ENCODE peak calls at places on chromosome X, in five cellular contexts. S is midbrain, O is HFFc6, I is fibroblast of mammary gland, A is GM23248. M is an unnamed sample.

GRCh38 chrX:2176274-2176673 is 324.5 kb downstream of the DHRSX start:
- DNase-seq in S (no peak), O (no peak), I (no peak), A (no peak), M (no peak)

GRCh38 chrX:44227981-44228380 is 115.5 kb downstream of the EFHC2 start:
- DNase-seq in S (no peak), O (no peak), I (no peak), A (peak), M (no peak)

GRCh38 chrX:39125834-39126233 is 324.6 kb downstream of the MID1IP1 start:
- DNase-seq in S (no peak), O (no peak), I (no peak), A (no peak), M (no peak)

GRCh38 chrX:38352362-38352761 is at the start of gene OTC:
- DNase-seq in S (no peak), O (no peak), I (no peak), A (no peak), M (no peak)

GRCh38 chrX:153494541-153495361 is at the start of gene BGN:
- DNase-seq in S (no peak), O (peak), I (peak), A (peak), M (no peak)

GRCh38 chrX:111869639-111870034 is 6.3 kb upstream of the TRPC5OS start:
- DNase-seq in S (peak), O (peak), I (peak), A (peak), M (no peak)

GRCh38 chrX:150958177-150958576 is 25.0 kb upstream of the HMGB3 start:
- DNase-seq in S (peak), O (no peak), I (no peak), A (no peak), M (no peak)

GRCh38 chrX:80578518-80579105 is 158.4 kb downstream of the TENT5D start:
- DNase-seq in S (peak), O (peak), I (peak), A (peak), M (peak)

GRCh38 chrX:20522420-20522819 is 255.7 kb upstream of the RPS6KA3 start:
- DNase-seq in S (no peak), O (no peak), I (no peak), A (no peak), M (no peak)

GRCh38 chrX:103878466-103879151 is 46.6 kb upstream of the RAB9B start:
- DNase-seq in S (no peak), O (peak), I (peak), A (peak), M (no peak)

GRCh38 chrX:138487866-138488265 is 223.7 kb downstream of the FGF13 start:
- DNase-seq in S (no peak), O (no peak), I (no peak), A (no peak), M (no peak)

GRCh38 chrX:115147220-115147619 is 42.0 kb upstream of the RBMXL3 start:
- DNase-seq in S (peak), O (no peak), I (peak), A (peak), M (no peak)

GRCh38 chrX:104310657-104311056 is 55.9 kb upstream of the ESX1 start:
- DNase-seq in S (no peak), O (no peak), I (peak), A (no peak), M (no peak)

GRCh38 chrX:45628041-45628440 is 427.4 kb upstream of the DIPK2B start:
- DNase-seq in S (no peak), O (no peak), I (peak), A (peak), M (no peak)

GRCh38 chrX:115689931-115690330 is 129.0 kb downstream of the PLS3 start:
- DNase-seq in S (no peak), O (peak), I (peak), A (peak), M (no peak)

GRCh38 chrX:41406211-41406610 is 40.9 kb upstream of the NYX start:
- DNase-seq in S (no peak), O (peak), I (peak), A (peak), M (no peak)

GRCh38 chrX:155005190-155005589 is 17.3 kb downstream of the F8 start:
- DNase-seq in S (no peak), O (no peak), I (no peak), A (no peak), M (no peak)

GRCh38 chrX:39367429-39367828 is 566.2 kb downstream of the MID1IP1 start:
- DNase-seq in S (no peak), O (no peak), I (no peak), A (no peak), M (no peak)

GRCh38 chrX:45851434-45851991 is 650.8 kb upstream of the DIPK2B start:
- DNase-seq in S (no peak), O (no peak), I (no peak), A (peak), M (no peak)

GRCh38 chrX:30504309-30504708 is 73.3 kb downstream of the TASL start:
- DNase-seq in S (peak), O (peak), I (peak), A (peak), M (no peak)

GRCh38 chrX:30657542-30658238 is 4.5 kb downstream of the GK start:
- DNase-seq in S (no peak), O (no peak), I (peak), A (peak), M (no peak)

GRCh38 chrX:17944833-17945497 is 83.9 kb upstream of the RAI2 start:
- DNase-seq in S (no peak), O (no peak), I (peak), A (peak), M (no peak)

GRCh38 chrX:48090123-48090522 is 18.7 kb upstream of the ZNF630 start:
- DNase-seq in S (no peak), O (no peak), I (no peak), A (no peak), M (no peak)

GRCh38 chrX:45801554-45801953 is 600.9 kb upstream of the DIPK2B start:
- DNase-seq in S (no peak), O (no peak), I (peak), A (peak), M (no peak)

GRCh38 chrX:144840616-144841015 is 406.7 kb upstream of the SPANXN1 start:
- DNase-seq in S (no peak), O (no peak), I (no peak), A (no peak), M (no peak)

GRCh38 chrX:36898301-36898700 is 109.9 kb upstream of the FAM47C start:
- DNase-seq in S (no peak), O (no peak), I (peak), A (peak), M (peak)

M was measured in CMK.